ENCODE peak calls at places on chromosomes 16 and 17, in eight cellular contexts. One of them, this sample, is unnamed.

GRCh38 chr16:49345829-49346228 is 27.8 kb upstream of the C16orf78 start:
- DNase-seq in GM23248: peak
- DNase-seq in NCI-H1092: no peak
- DNase-seq in cardiac septum: peak
- DNase-seq in fibroblast of lung: no peak
- DNase-seq in stimulated activated CD4-positive, alpha-beta T cell treated with anti-CD3 and anti-CD28 coated beads, TNF-alpha, amount 100 ng/mL, for 4 hours: no peak
- DNase-seq in GM12865: peak
- DNase-seq in T-cell: no peak
- DNase-seq in this sample: no peak

GRCh38 chr17:66809408-66809807 is 25.5 kb upstream of the CACNG5 start:
- DNase-seq in GM23248: no peak
- DNase-seq in NCI-H1092: no peak
- DNase-seq in cardiac septum: peak
- DNase-seq in fibroblast of lung: no peak
- DNase-seq in stimulated activated CD4-positive, alpha-beta T cell treated with anti-CD3 and anti-CD28 coated beads, TNF-alpha, amount 100 ng/mL, for 4 hours: no peak
- DNase-seq in GM12865: no peak
- DNase-seq in T-cell: no peak
- DNase-seq in this sample: no peak

GRCh38 chr17:7729841-7730240 is 12.3 kb downstream of the DNAH2 start:
- DNase-seq in GM23248: no peak
- DNase-seq in NCI-H1092: no peak
- DNase-seq in cardiac septum: no peak
- DNase-seq in fibroblast of lung: no peak
- DNase-seq in stimulated activated CD4-positive, alpha-beta T cell treated with anti-CD3 and anti-CD28 coated beads, TNF-alpha, amount 100 ng/mL, for 4 hours: no peak
- DNase-seq in GM12865: no peak
- DNase-seq in T-cell: no peak
- DNase-seq in this sample: no peak

GRCh38 chr16:19294156-19294649 is 8.7 kb downstream of the CLEC19A start:
- DNase-seq in GM23248: no peak
- DNase-seq in NCI-H1092: no peak
- DNase-seq in cardiac septum: no peak
- DNase-seq in fibroblast of lung: no peak
- DNase-seq in stimulated activated CD4-positive, alpha-beta T cell treated with anti-CD3 and anti-CD28 coated beads, TNF-alpha, amount 100 ng/mL, for 4 hours: no peak
- DNase-seq in GM12865: peak
- DNase-seq in T-cell: no peak
- DNase-seq in this sample: peak

GRCh38 chr17:80662557-80662956 is 117.9 kb downstream of the RPTOR start:
- DNase-seq in GM23248: no peak
- DNase-seq in NCI-H1092: no peak
- DNase-seq in cardiac septum: no peak
- DNase-seq in fibroblast of lung: no peak
- DNase-seq in stimulated activated CD4-positive, alpha-beta T cell treated with anti-CD3 and anti-CD28 coated beads, TNF-alpha, amount 100 ng/mL, for 4 hours: no peak
- DNase-seq in GM12865: no peak
- DNase-seq in T-cell: no peak
- DNase-seq in this sample: no peak

GRCh38 chr16:50389900-50390896 is 21.4 kb upstream of the BRD7 start:
- DNase-seq in GM23248: no peak
- DNase-seq in NCI-H1092: no peak
- DNase-seq in cardiac septum: no peak
- DNase-seq in fibroblast of lung: no peak
- DNase-seq in stimulated activated CD4-positive, alpha-beta T cell treated with anti-CD3 and anti-CD28 coated beads, TNF-alpha, amount 100 ng/mL, for 4 hours: no peak
- DNase-seq in GM12865: no peak
- DNase-seq in T-cell: no peak
- DNase-seq in this sample: no peak

GRCh38 chr17:67477687-67478086 is 100.6 kb downstream of the PITPNC1 start:
- DNase-seq in GM23248: peak
- DNase-seq in NCI-H1092: no peak
- DNase-seq in cardiac septum: no peak
- DNase-seq in fibroblast of lung: peak
- DNase-seq in stimulated activated CD4-positive, alpha-beta T cell treated with anti-CD3 and anti-CD28 coated beads, TNF-alpha, amount 100 ng/mL, for 4 hours: peak
- DNase-seq in GM12865: peak
- DNase-seq in T-cell: peak
- DNase-seq in this sample: no peak

GRCh38 chr17:6139447-6139832 is 69.3 kb downstream of the WSCD1 start:
- DNase-seq in GM23248: no peak
- DNase-seq in NCI-H1092: no peak
- DNase-seq in cardiac septum: no peak
- DNase-seq in fibroblast of lung: no peak
- DNase-seq in stimulated activated CD4-positive, alpha-beta T cell treated with anti-CD3 and anti-CD28 coated beads, TNF-alpha, amount 100 ng/mL, for 4 hours: no peak
- DNase-seq in GM12865: no peak
- DNase-seq in T-cell: no peak
- DNase-seq in this sample: no peak

GRCh38 chr16:4315185-4316102 is at the start of gene GLIS2:
- DNase-seq in GM23248: peak
- DNase-seq in NCI-H1092: peak
- DNase-seq in cardiac septum: peak
- DNase-seq in fibroblast of lung: peak
- DNase-seq in stimulated activated CD4-positive, alpha-beta T cell treated with anti-CD3 and anti-CD28 coated beads, TNF-alpha, amount 100 ng/mL, for 4 hours: no peak
- DNase-seq in GM12865: no peak
- DNase-seq in T-cell: no peak
- DNase-seq in this sample: peak

GRCh38 chr17:44758414-44759095 is at the start of gene ADAM11:
- DNase-seq in GM23248: peak
- DNase-seq in NCI-H1092: no peak
- DNase-seq in cardiac septum: no peak
- DNase-seq in fibroblast of lung: no peak
- DNase-seq in stimulated activated CD4-positive, alpha-beta T cell treated with anti-CD3 and anti-CD28 coated beads, TNF-alpha, amount 100 ng/mL, for 4 hours: no peak
- DNase-seq in GM12865: no peak
- DNase-seq in T-cell: no peak
- DNase-seq in this sample: no peak

GRCh38 chr17:13114601-13115024 is 96.8 kb upstream of the ELAC2 start:
- DNase-seq in GM23248: peak
- DNase-seq in NCI-H1092: peak
- DNase-seq in cardiac septum: no peak
- DNase-seq in fibroblast of lung: peak
- DNase-seq in stimulated activated CD4-positive, alpha-beta T cell treated with anti-CD3 and anti-CD28 coated beads, TNF-alpha, amount 100 ng/mL, for 4 hours: no peak
- DNase-seq in GM12865: peak
- DNase-seq in T-cell: no peak
- DNase-seq in this sample: no peak

GRCh38 chr16:78118469-78119025 is 19.1 kb downstream of the WWOX start:
- DNase-seq in GM23248: no peak
- DNase-seq in NCI-H1092: no peak
- DNase-seq in cardiac septum: no peak
- DNase-seq in fibroblast of lung: no peak
- DNase-seq in stimulated activated CD4-positive, alpha-beta T cell treated with anti-CD3 and anti-CD28 coated beads, TNF-alpha, amount 100 ng/mL, for 4 hours: no peak
- DNase-seq in GM12865: no peak
- DNase-seq in T-cell: no peak
- DNase-seq in this sample: no peak

GRCh38 chr16:988465-989353 is 7.1 kb downstream of the SOX8 start:
- DNase-seq in GM23248: no peak
- DNase-seq in NCI-H1092: no peak
- DNase-seq in cardiac septum: no peak
- DNase-seq in fibroblast of lung: no peak
- DNase-seq in stimulated activated CD4-positive, alpha-beta T cell treated with anti-CD3 and anti-CD28 coated beads, TNF-alpha, amount 100 ng/mL, for 4 hours: no peak
- DNase-seq in GM12865: no peak
- DNase-seq in T-cell: no peak
- DNase-seq in this sample: peak

GRCh38 chr16:53090591-53091507 is 36.1 kb downstream of the CHD9 start:
- DNase-seq in GM23248: peak
- DNase-seq in NCI-H1092: peak
- DNase-seq in cardiac septum: peak
- DNase-seq in fibroblast of lung: peak
- DNase-seq in stimulated activated CD4-positive, alpha-beta T cell treated with anti-CD3 and anti-CD28 coated beads, TNF-alpha, amount 100 ng/mL, for 4 hours: no peak
- DNase-seq in GM12865: peak
- DNase-seq in T-cell: peak
- DNase-seq in this sample: peak

GRCh38 chr16:10178079-10178478 is 4.1 kb downstream of the GRIN2A start:
- DNase-seq in GM23248: no peak
- DNase-seq in NCI-H1092: no peak
- DNase-seq in cardiac septum: no peak
- DNase-seq in fibroblast of lung: peak
- DNase-seq in stimulated activated CD4-positive, alpha-beta T cell treated with anti-CD3 and anti-CD28 coated beads, TNF-alpha, amount 100 ng/mL, for 4 hours: no peak
- DNase-seq in GM12865: no peak
- DNase-seq in T-cell: no peak
- DNase-seq in this sample: no peak

GRCh38 chr16:73058616-73059409 is 10.9 kb upstream of the ZFHX3 start:
- DNase-seq in GM23248: peak
- DNase-seq in NCI-H1092: peak
- DNase-seq in cardiac septum: no peak
- DNase-seq in fibroblast of lung: peak
- DNase-seq in stimulated activated CD4-positive, alpha-beta T cell treated with anti-CD3 and anti-CD28 coated beads, TNF-alpha, amount 100 ng/mL, for 4 hours: no peak
- DNase-seq in GM12865: peak
- DNase-seq in T-cell: no peak
- DNase-seq in this sample: no peak

GRCh38 chr17:6775871-6776405 is at the start of gene FBXO39:
- DNase-seq in GM23248: peak
- DNase-seq in NCI-H1092: no peak
- DNase-seq in cardiac septum: no peak
- DNase-seq in fibroblast of lung: no peak
- DNase-seq in stimulated activated CD4-positive, alpha-beta T cell treated with anti-CD3 and anti-CD28 coated beads, TNF-alpha, amount 100 ng/mL, for 4 hours: peak
- DNase-seq in GM12865: no peak
- DNase-seq in T-cell: no peak
- DNase-seq in this sample: no peak

GRCh38 chr17:66691644-66692500 is 143.0 kb upstream of the CACNG5 start:
- DNase-seq in GM23248: peak
- DNase-seq in NCI-H1092: no peak
- DNase-seq in cardiac septum: no peak
- DNase-seq in fibroblast of lung: no peak
- DNase-seq in stimulated activated CD4-positive, alpha-beta T cell treated with anti-CD3 and anti-CD28 coated beads, TNF-alpha, amount 100 ng/mL, for 4 hours: no peak
- DNase-seq in GM12865: peak
- DNase-seq in T-cell: no peak
- DNase-seq in this sample: peak

GRCh38 chr17:31392002-31392855 is 754 bp downstream of the RAB11FIP4 start:
- DNase-seq in GM23248: no peak
- DNase-seq in NCI-H1092: no peak
- DNase-seq in cardiac septum: no peak
- DNase-seq in fibroblast of lung: no peak
- DNase-seq in stimulated activated CD4-positive, alpha-beta T cell treated with anti-CD3 and anti-CD28 coated beads, TNF-alpha, amount 100 ng/mL, for 4 hours: no peak
- DNase-seq in GM12865: no peak
- DNase-seq in T-cell: no peak
- DNase-seq in this sample: no peak

GRCh38 chr17:78223061-78223460 is 8.4 kb upstream of the TMEM235 start:
- DNase-seq in GM23248: no peak
- DNase-seq in NCI-H1092: no peak
- DNase-seq in cardiac septum: no peak
- DNase-seq in fibroblast of lung: no peak
- DNase-seq in stimulated activated CD4-positive, alpha-beta T cell treated with anti-CD3 and anti-CD28 coated beads, TNF-alpha, amount 100 ng/mL, for 4 hours: no peak
- DNase-seq in GM12865: no peak
- DNase-seq in T-cell: no peak
- DNase-seq in this sample: no peak

This sample was measured in sciatic nerve.